ENCODE peak calls at places on chromosomes 13 and 19, in eight cellular contexts. One of them, this sample, is unnamed.

GRCh38 chr13:38826182-38826813 is 139.4 kb downstream of the FREM2 start:
- DNase-seq in dorsolateral prefrontal cortex: no peak
- DNase-seq in skeletal muscle cell: no peak
- DNase-seq in PC-3: no peak
- DNase-seq in fibroblast of the aortic adventitia: no peak
- DNase-seq in effector memory CD4-positive, alpha-beta T cell: no peak
- DNase-seq in astrocyte of the cerebellum: no peak
- DNase-seq in transverse colon: no peak
- DNase-seq in this sample: no peak

GRCh38 chr13:49530452-49530851 is 34.7 kb downstream of the PHF11 start:
- DNase-seq in dorsolateral prefrontal cortex: no peak
- DNase-seq in skeletal muscle cell: no peak
- DNase-seq in PC-3: no peak
- DNase-seq in fibroblast of the aortic adventitia: no peak
- DNase-seq in effector memory CD4-positive, alpha-beta T cell: no peak
- DNase-seq in astrocyte of the cerebellum: no peak
- DNase-seq in transverse colon: no peak
- DNase-seq in this sample: no peak

GRCh38 chr13:39036212-39036611 is 1.7 kb downstream of the PROSER1 start:
- DNase-seq in dorsolateral prefrontal cortex: no peak
- DNase-seq in skeletal muscle cell: no peak
- DNase-seq in PC-3: peak
- DNase-seq in fibroblast of the aortic adventitia: peak
- DNase-seq in effector memory CD4-positive, alpha-beta T cell: no peak
- DNase-seq in astrocyte of the cerebellum: no peak
- DNase-seq in transverse colon: peak
- DNase-seq in this sample: no peak

GRCh38 chr13:111043575-111043982 is 71.5 kb upstream of the ARHGEF7 start:
- DNase-seq in dorsolateral prefrontal cortex: no peak
- DNase-seq in skeletal muscle cell: no peak
- DNase-seq in PC-3: peak
- DNase-seq in fibroblast of the aortic adventitia: no peak
- DNase-seq in effector memory CD4-positive, alpha-beta T cell: no peak
- DNase-seq in astrocyte of the cerebellum: no peak
- DNase-seq in transverse colon: no peak
- DNase-seq in this sample: peak

GRCh38 chr13:90947976-90948375 is 399.5 kb upstream of the MIR17HG start:
- DNase-seq in dorsolateral prefrontal cortex: no peak
- DNase-seq in skeletal muscle cell: no peak
- DNase-seq in PC-3: peak
- DNase-seq in fibroblast of the aortic adventitia: no peak
- DNase-seq in effector memory CD4-positive, alpha-beta T cell: no peak
- DNase-seq in astrocyte of the cerebellum: no peak
- DNase-seq in transverse colon: no peak
- DNase-seq in this sample: no peak

GRCh38 chr19:50488795-50489194 is 12.1 kb upstream of the GARIN5A start:
- DNase-seq in dorsolateral prefrontal cortex: no peak
- DNase-seq in skeletal muscle cell: no peak
- DNase-seq in PC-3: no peak
- DNase-seq in fibroblast of the aortic adventitia: no peak
- DNase-seq in effector memory CD4-positive, alpha-beta T cell: no peak
- DNase-seq in astrocyte of the cerebellum: no peak
- DNase-seq in transverse colon: no peak
- DNase-seq in this sample: no peak

GRCh38 chr19:850221-850978 is 1.7 kb upstream of the ELANE start:
- DNase-seq in dorsolateral prefrontal cortex: no peak
- DNase-seq in skeletal muscle cell: peak
- DNase-seq in PC-3: peak
- DNase-seq in fibroblast of the aortic adventitia: peak
- DNase-seq in effector memory CD4-positive, alpha-beta T cell: no peak
- DNase-seq in astrocyte of the cerebellum: peak
- DNase-seq in transverse colon: peak
- DNase-seq in this sample: peak

GRCh38 chr19:3809881-3810707 is 23.9 kb upstream of the MATK start:
- DNase-seq in dorsolateral prefrontal cortex: no peak
- DNase-seq in skeletal muscle cell: no peak
- DNase-seq in PC-3: no peak
- DNase-seq in fibroblast of the aortic adventitia: no peak
- DNase-seq in effector memory CD4-positive, alpha-beta T cell: no peak
- DNase-seq in astrocyte of the cerebellum: no peak
- DNase-seq in transverse colon: no peak
- DNase-seq in this sample: no peak

GRCh38 chr13:64471916-64472315 is 2758.2 kb downstream of the PCDH9 start:
- DNase-seq in dorsolateral prefrontal cortex: no peak
- DNase-seq in skeletal muscle cell: peak
- DNase-seq in PC-3: peak
- DNase-seq in fibroblast of the aortic adventitia: peak
- DNase-seq in effector memory CD4-positive, alpha-beta T cell: no peak
- DNase-seq in astrocyte of the cerebellum: peak
- DNase-seq in transverse colon: no peak
- DNase-seq in this sample: peak

GRCh38 chr13:24175847-24176246 is 15.3 kb downstream of the SPATA13 start:
- DNase-seq in dorsolateral prefrontal cortex: no peak
- DNase-seq in skeletal muscle cell: no peak
- DNase-seq in PC-3: no peak
- DNase-seq in fibroblast of the aortic adventitia: no peak
- DNase-seq in effector memory CD4-positive, alpha-beta T cell: no peak
- DNase-seq in astrocyte of the cerebellum: no peak
- DNase-seq in transverse colon: no peak
- DNase-seq in this sample: no peak

GRCh38 chr13:73142091-73142490 is 83.3 kb downstream of the KLF5 start:
- DNase-seq in dorsolateral prefrontal cortex: no peak
- DNase-seq in skeletal muscle cell: no peak
- DNase-seq in PC-3: no peak
- DNase-seq in fibroblast of the aortic adventitia: peak
- DNase-seq in effector memory CD4-positive, alpha-beta T cell: no peak
- DNase-seq in astrocyte of the cerebellum: no peak
- DNase-seq in transverse colon: no peak
- DNase-seq in this sample: no peak

GRCh38 chr19:40416918-40417713 is 3.9 kb upstream of the PRX start:
- DNase-seq in dorsolateral prefrontal cortex: no peak
- DNase-seq in skeletal muscle cell: no peak
- DNase-seq in PC-3: peak
- DNase-seq in fibroblast of the aortic adventitia: no peak
- DNase-seq in effector memory CD4-positive, alpha-beta T cell: no peak
- DNase-seq in astrocyte of the cerebellum: no peak
- DNase-seq in transverse colon: peak
- DNase-seq in this sample: no peak

GRCh38 chr19:2113436-2114211 is 16.9 kb downstream of the IZUMO4 start:
- DNase-seq in dorsolateral prefrontal cortex: peak
- DNase-seq in skeletal muscle cell: no peak
- DNase-seq in PC-3: peak
- DNase-seq in fibroblast of the aortic adventitia: peak
- DNase-seq in effector memory CD4-positive, alpha-beta T cell: no peak
- DNase-seq in astrocyte of the cerebellum: no peak
- DNase-seq in transverse colon: no peak
- DNase-seq in this sample: peak

GRCh38 chr13:39209731-39210633 is 171.7 kb downstream of the NHLRC3 start:
- DNase-seq in dorsolateral prefrontal cortex: no peak
- DNase-seq in skeletal muscle cell: no peak
- DNase-seq in PC-3: no peak
- DNase-seq in fibroblast of the aortic adventitia: peak
- DNase-seq in effector memory CD4-positive, alpha-beta T cell: no peak
- DNase-seq in astrocyte of the cerebellum: no peak
- DNase-seq in transverse colon: no peak
- DNase-seq in this sample: peak

GRCh38 chr13:24671367-24672117 is 8.7 kb upstream of the ATP12A start:
- DNase-seq in dorsolateral prefrontal cortex: peak
- DNase-seq in skeletal muscle cell: peak
- DNase-seq in PC-3: peak
- DNase-seq in fibroblast of the aortic adventitia: peak
- DNase-seq in effector memory CD4-positive, alpha-beta T cell: no peak
- DNase-seq in astrocyte of the cerebellum: peak
- DNase-seq in transverse colon: peak
- DNase-seq in this sample: peak

GRCh38 chr13:100646030-100646673 is 28.4 kb downstream of the TMTC4 start:
- DNase-seq in dorsolateral prefrontal cortex: no peak
- DNase-seq in skeletal muscle cell: peak
- DNase-seq in PC-3: peak
- DNase-seq in fibroblast of the aortic adventitia: peak
- DNase-seq in effector memory CD4-positive, alpha-beta T cell: no peak
- DNase-seq in astrocyte of the cerebellum: peak
- DNase-seq in transverse colon: no peak
- DNase-seq in this sample: peak

GRCh38 chr13:79354285-79354684 is 51.8 kb downstream of the RBM26 start:
- DNase-seq in dorsolateral prefrontal cortex: no peak
- DNase-seq in skeletal muscle cell: no peak
- DNase-seq in PC-3: no peak
- DNase-seq in fibroblast of the aortic adventitia: no peak
- DNase-seq in effector memory CD4-positive, alpha-beta T cell: no peak
- DNase-seq in astrocyte of the cerebellum: no peak
- DNase-seq in transverse colon: no peak
- DNase-seq in this sample: no peak

GRCh38 chr19:49875801-49876421 is 1.2 kb downstream of the AKT1S1 start:
- DNase-seq in dorsolateral prefrontal cortex: peak
- DNase-seq in skeletal muscle cell: no peak
- DNase-seq in PC-3: peak
- DNase-seq in fibroblast of the aortic adventitia: peak
- DNase-seq in effector memory CD4-positive, alpha-beta T cell: peak
- DNase-seq in astrocyte of the cerebellum: no peak
- DNase-seq in transverse colon: peak
- DNase-seq in this sample: no peak

GRCh38 chr13:85631801-85632200 is 167.4 kb downstream of the SLITRK6 start:
- DNase-seq in dorsolateral prefrontal cortex: no peak
- DNase-seq in skeletal muscle cell: no peak
- DNase-seq in PC-3: peak
- DNase-seq in fibroblast of the aortic adventitia: no peak
- DNase-seq in effector memory CD4-positive, alpha-beta T cell: no peak
- DNase-seq in astrocyte of the cerebellum: no peak
- DNase-seq in transverse colon: no peak
- DNase-seq in this sample: peak

GRCh38 chr19:18203408-18203862 is 407 bp downstream of the RAB3A start:
- DNase-seq in dorsolateral prefrontal cortex: peak
- DNase-seq in skeletal muscle cell: no peak
- DNase-seq in PC-3: peak
- DNase-seq in fibroblast of the aortic adventitia: no peak
- DNase-seq in effector memory CD4-positive, alpha-beta T cell: no peak
- DNase-seq in astrocyte of the cerebellum: no peak
- DNase-seq in transverse colon: peak
- DNase-seq in this sample: no peak

GRCh38 chr13:71856548-71856947 is 10.5 kb downstream of the DACH1 start:
- DNase-seq in dorsolateral prefrontal cortex: no peak
- DNase-seq in skeletal muscle cell: no peak
- DNase-seq in PC-3: no peak
- DNase-seq in fibroblast of the aortic adventitia: no peak
- DNase-seq in effector memory CD4-positive, alpha-beta T cell: no peak
- DNase-seq in astrocyte of the cerebellum: no peak
- DNase-seq in transverse colon: no peak
- DNase-seq in this sample: no peak

GRCh38 chr13:113881614-113882265 is 17.9 kb upstream of the GAS6 start:
- DNase-seq in dorsolateral prefrontal cortex: no peak
- DNase-seq in skeletal muscle cell: no peak
- DNase-seq in PC-3: no peak
- DNase-seq in fibroblast of the aortic adventitia: peak
- DNase-seq in effector memory CD4-positive, alpha-beta T cell: no peak
- DNase-seq in astrocyte of the cerebellum: no peak
- DNase-seq in transverse colon: no peak
- DNase-seq in this sample: no peak

GRCh38 chr13:102128216-102128800 is 273.5 kb downstream of the FGF14 start:
- DNase-seq in dorsolateral prefrontal cortex: no peak
- DNase-seq in skeletal muscle cell: peak
- DNase-seq in PC-3: no peak
- DNase-seq in fibroblast of the aortic adventitia: peak
- DNase-seq in effector memory CD4-positive, alpha-beta T cell: no peak
- DNase-seq in astrocyte of the cerebellum: peak
- DNase-seq in transverse colon: no peak
- DNase-seq in this sample: peak

GRCh38 chr13:50810998-50811397 is 32.5 kb downstream of the DLEU7 start:
- DNase-seq in dorsolateral prefrontal cortex: no peak
- DNase-seq in skeletal muscle cell: no peak
- DNase-seq in PC-3: no peak
- DNase-seq in fibroblast of the aortic adventitia: no peak
- DNase-seq in effector memory CD4-positive, alpha-beta T cell: no peak
- DNase-seq in astrocyte of the cerebellum: no peak
- DNase-seq in transverse colon: no peak
- DNase-seq in this sample: no peak
- H3K4me3 ChIP-seq in dorsolateral prefrontal cortex: no peak
- H3K4me3 ChIP-seq in skeletal muscle cell: no peak
- H3K4me3 ChIP-seq in PC-3: no peak
- H3K4me3 ChIP-seq in fibroblast of the aortic adventitia: no peak
- H3K4me3 ChIP-seq in effector memory CD4-positive, alpha-beta T cell: no peak
- H3K4me3 ChIP-seq in astrocyte of the cerebellum: no peak
- H3K4me3 ChIP-seq in transverse colon: no peak
- H3K4me3 ChIP-seq in this sample: no peak

GRCh38 chr19:35498984-35499383 is 8.7 kb upstream of the KRTDAP start:
- DNase-seq in dorsolateral prefrontal cortex: no peak
- DNase-seq in skeletal muscle cell: no peak
- DNase-seq in PC-3: no peak
- DNase-seq in fibroblast of the aortic adventitia: no peak
- DNase-seq in effector memory CD4-positive, alpha-beta T cell: no peak
- DNase-seq in astrocyte of the cerebellum: no peak
- DNase-seq in transverse colon: no peak
- DNase-seq in this sample: no peak
- H3K4me3 ChIP-seq in dorsolateral prefrontal cortex: no peak
- H3K4me3 ChIP-seq in skeletal muscle cell: no peak
- H3K4me3 ChIP-seq in PC-3: no peak
- H3K4me3 ChIP-seq in fibroblast of the aortic adventitia: no peak
- H3K4me3 ChIP-seq in effector memory CD4-positive, alpha-beta T cell: no peak
- H3K4me3 ChIP-seq in astrocyte of the cerebellum: no peak
- H3K4me3 ChIP-seq in transverse colon: no peak
- H3K4me3 ChIP-seq in this sample: no peak

GRCh38 chr19:48676887-48677286 is 4.1 kb upstream of the NTN5 start:
- DNase-seq in dorsolateral prefrontal cortex: no peak
- DNase-seq in skeletal muscle cell: no peak
- DNase-seq in PC-3: no peak
- DNase-seq in fibroblast of the aortic adventitia: no peak
- DNase-seq in effector memory CD4-positive, alpha-beta T cell: no peak
- DNase-seq in astrocyte of the cerebellum: no peak
- DNase-seq in transverse colon: peak
- DNase-seq in this sample: no peak

GRCh38 chr19:48673436-48674100 is 751 bp upstream of the NTN5 start:
- DNase-seq in dorsolateral prefrontal cortex: no peak
- DNase-seq in skeletal muscle cell: no peak
- DNase-seq in PC-3: no peak
- DNase-seq in fibroblast of the aortic adventitia: no peak
- DNase-seq in effector memory CD4-positive, alpha-beta T cell: no peak
- DNase-seq in astrocyte of the cerebellum: no peak
- DNase-seq in transverse colon: no peak
- DNase-seq in this sample: no peak

GRCh38 chr19:48676487-48676886 is 3.7 kb upstream of the NTN5 start:
- DNase-seq in dorsolateral prefrontal cortex: no peak
- DNase-seq in skeletal muscle cell: no peak
- DNase-seq in PC-3: no peak
- DNase-seq in fibroblast of the aortic adventitia: no peak
- DNase-seq in effector memory CD4-positive, alpha-beta T cell: no peak
- DNase-seq in astrocyte of the cerebellum: no peak
- DNase-seq in transverse colon: no peak
- DNase-seq in this sample: no peak

GRCh38 chr19:48674216-48674809 is 1.5 kb upstream of the NTN5 start:
- DNase-seq in dorsolateral prefrontal cortex: no peak
- DNase-seq in skeletal muscle cell: no peak
- DNase-seq in PC-3: no peak
- DNase-seq in fibroblast of the aortic adventitia: no peak
- DNase-seq in effector memory CD4-positive, alpha-beta T cell: no peak
- DNase-seq in astrocyte of the cerebellum: no peak
- DNase-seq in transverse colon: no peak
- DNase-seq in this sample: no peak

GRCh38 chr19:48674921-48675824 is 2.4 kb upstream of the NTN5 start:
- DNase-seq in dorsolateral prefrontal cortex: peak
- DNase-seq in skeletal muscle cell: no peak
- DNase-seq in PC-3: peak
- DNase-seq in fibroblast of the aortic adventitia: peak
- DNase-seq in effector memory CD4-positive, alpha-beta T cell: peak
- DNase-seq in astrocyte of the cerebellum: peak
- DNase-seq in transverse colon: peak
- DNase-seq in this sample: peak
- H3K4me3 ChIP-seq in dorsolateral prefrontal cortex: no peak
- H3K4me3 ChIP-seq in skeletal muscle cell: no peak
- H3K4me3 ChIP-seq in PC-3: no peak
- H3K4me3 ChIP-seq in fibroblast of the aortic adventitia: no peak
- H3K4me3 ChIP-seq in effector memory CD4-positive, alpha-beta T cell: no peak
- H3K4me3 ChIP-seq in astrocyte of the cerebellum: no peak
- H3K4me3 ChIP-seq in transverse colon: no peak
- H3K4me3 ChIP-seq in this sample: no peak

GRCh38 chr19:33064778-33065550 is at the start of gene RHPN2:
- DNase-seq in dorsolateral prefrontal cortex: peak
- DNase-seq in skeletal muscle cell: no peak
- DNase-seq in PC-3: peak
- DNase-seq in fibroblast of the aortic adventitia: peak
- DNase-seq in effector memory CD4-positive, alpha-beta T cell: no peak
- DNase-seq in astrocyte of the cerebellum: no peak
- DNase-seq in transverse colon: peak
- DNase-seq in this sample: peak
- H3K4me3 ChIP-seq in dorsolateral prefrontal cortex: peak
- H3K4me3 ChIP-seq in skeletal muscle cell: peak
- H3K4me3 ChIP-seq in PC-3: peak
- H3K4me3 ChIP-seq in fibroblast of the aortic adventitia: peak
- H3K4me3 ChIP-seq in effector memory CD4-positive, alpha-beta T cell: peak
- H3K4me3 ChIP-seq in astrocyte of the cerebellum: peak
- H3K4me3 ChIP-seq in transverse colon: peak
- H3K4me3 ChIP-seq in this sample: peak